ENCODE peak calls at places on chromosomes 3 and 15, in four cellular contexts. F is HCT116, A is ovary, Y is cardiac muscle cell. P is an unnamed sample.

GRCh38 chr15:96330064-96330449 is 443 bp upstream of the NR2F2 start:
- DNase-seq in F (peak; percentile 51), A (peak; percentile 83), Y (peak; percentile 87), P (no peak)

GRCh38 chr3:112376996-112377395 is 44.0 kb downstream of the CD200 start:
- DNase-seq in F (no peak), A (no peak), Y (peak; percentile 79), P (peak; percentile 94)

GRCh38 chr3:70049761-70050160 is 50.2 kb downstream of the SAMMSON start:
- DNase-seq in F (no peak), A (no peak), Y (peak; percentile 61), P (peak; percentile 29)

GRCh38 chr3:150275946-150276345 is 132.2 kb upstream of the TSC22D2 start:
- DNase-seq in F (no peak), A (no peak), Y (peak; percentile 57), P (no peak)

GRCh38 chr3:104190681-104191080 is 1176.0 kb upstream of the ALCAM start:
- DNase-seq in F (no peak), A (no peak), Y (no peak), P (no peak)

GRCh38 chr3:52443268-52443610 is 1.7 kb downstream of the SEMA3G start:
- DNase-seq in F (no peak), A (no peak), Y (no peak), P (no peak)

GRCh38 chr3:194313642-194314430 is 37.3 kb downstream of the CPN2 start:
- DNase-seq in F (no peak), A (peak; percentile 92), Y (peak; percentile 77), P (no peak)

GRCh38 chr3:141275973-141276372 is 44.3 kb downstream of the PXYLP1 start:
- DNase-seq in F (no peak), A (no peak), Y (peak; percentile 73), P (peak; percentile 100)

GRCh38 chr3:195246608-195247007 is 24.4 kb downstream of the XXYLT1 start:
- DNase-seq in F (no peak), A (peak; percentile 3), Y (no peak), P (no peak)

GRCh38 chr3:80405618-80406017 is 637.8 kb upstream of the ROBO1 start:
- DNase-seq in F (no peak), A (no peak), Y (no peak), P (no peak)

GRCh38 chr3:153595186-153595815 is 433.3 kb downstream of the RAP2B start:
- DNase-seq in F (peak; percentile 24), A (no peak), Y (peak; percentile 64), P (peak; percentile 58)

GRCh38 chr3:153209596-153209995 is 47.6 kb downstream of the RAP2B start:
- DNase-seq in F (peak; percentile 23), A (no peak), Y (peak; percentile 32), P (peak; percentile 85)

GRCh38 chr15:89587955-89588354 is 12.7 kb downstream of the TICRR start:
- DNase-seq in F (no peak), A (no peak), Y (peak; percentile 56), P (peak; percentile 89)

GRCh38 chr15:45140851-45141250 is 11.1 kb downstream of the DUOX1 start:
- DNase-seq in F (no peak), A (no peak), Y (no peak), P (no peak)

GRCh38 chr15:60634815-60635214 is 155.9 kb upstream of the ICE2 start:
- DNase-seq in F (no peak), A (no peak), Y (no peak), P (no peak)

GRCh38 chr15:36994809-36995208 is 105.5 kb downstream of the MEIS2 start:
- DNase-seq in F (no peak), A (no peak), Y (no peak), P (no peak)

GRCh38 chr3:124292329-124292728 is 300.4 kb upstream of the ROPN1 start:
- DNase-seq in F (no peak), A (no peak), Y (no peak), P (no peak)

GRCh38 chr15:40789119-40789518 is 17.8 kb upstream of the ZFYVE19 start:
- DNase-seq in F (no peak), A (no peak), Y (no peak), P (no peak)

GRCh38 chr3:25723802-25724201 is 59.1 kb upstream of the TOP2B start:
- DNase-seq in F (no peak), A (no peak), Y (no peak), P (no peak)

GRCh38 chr3:16400143-16400935 is 113.2 kb downstream of the RFTN1 start:
- DNase-seq in F (no peak), A (no peak), Y (no peak), P (no peak)

GRCh38 chr15:69525543-69525942 is 72.9 kb downstream of the RPLP1 start:
- DNase-seq in F (no peak), A (no peak), Y (no peak), P (no peak)

GRCh38 chr3:191378142-191378541 is 47.8 kb upstream of the UTS2B start:
- DNase-seq in F (no peak), A (no peak), Y (no peak), P (no peak)

GRCh38 chr15:85760531-85761371 is 34.0 kb downstream of the KLHL25 start:
- DNase-seq in F (no peak), A (no peak), Y (no peak), P (no peak)

GRCh38 chr3:187742351-187743171 is 2.7 kb downstream of the BCL6 start:
- DNase-seq in F (no peak), A (peak; percentile 62), Y (peak; percentile 48), P (no peak)

GRCh38 chr3:192869131-192870027 is 48.3 kb downstream of the MB21D2 start:
- DNase-seq in F (no peak), A (no peak), Y (peak; percentile 56), P (peak; percentile 46)

GRCh38 chr15:59260090-59260489 is 53.4 kb downstream of the LDHAL6B start:
- DNase-seq in F (no peak), A (no peak), Y (no peak), P (no peak)

GRCh38 chr15:31537770-31538592 is 211.3 kb downstream of the KLF13 start:
- DNase-seq in F (no peak), A (no peak), Y (no peak), P (no peak)

GRCh38 chr15:73593278-73594074 is 39.7 kb downstream of the NPTN start:
- DNase-seq in F (no peak), A (no peak), Y (peak; percentile 67), P (no peak)

GRCh38 chr15:63380151-63380827 is 1.4 kb downstream of the CA12 start:
- DNase-seq in F (no peak), A (no peak), Y (no peak), P (no peak)

DNA sequence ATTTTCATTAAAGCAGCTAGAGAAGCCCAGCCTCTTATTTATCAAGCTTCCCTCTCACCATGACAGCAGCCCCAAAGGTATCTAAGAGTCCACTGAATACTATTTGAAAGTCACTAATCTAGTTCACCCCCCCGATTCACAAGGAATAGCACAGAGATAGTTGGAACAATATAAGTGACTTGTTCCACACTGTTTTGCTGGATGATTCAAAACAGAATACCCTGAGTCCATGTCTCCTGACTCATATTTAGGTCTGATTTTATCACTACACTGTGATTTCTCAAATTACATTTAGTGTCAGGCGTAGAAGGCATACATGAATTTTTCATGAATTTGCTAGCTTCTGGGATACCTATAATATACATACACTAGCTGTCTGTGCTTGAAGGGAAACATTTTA is 18.7 kb upstream of the EOGT start:
- DNase-seq in F (no peak), A (no peak), Y (peak; percentile 42), P (no peak)
- H3K36me3 ChIP-seq in F (peaks cover 50% of the 10 kb centered on the region), A (no peaks in the 10 kb centered on the region), Y (peaks cover 88% of the 10 kb centered on the region), P (peaks cover 7% of the 10 kb centered on the region)

GRCh38 chr15:48186271-48186670 is 5.2 kb upstream of the CTXN2 start:
- DNase-seq in F (no peak), A (no peak), Y (no peak), P (no peak)
- H3K27me3 ChIP-seq in F (no peaks in the 10 kb centered on the region), A (no peaks in the 10 kb centered on the region), Y (peaks cover 6% of the 10 kb centered on the region), P (peaks cover 2% of the 10 kb centered on the region)

DNA sequence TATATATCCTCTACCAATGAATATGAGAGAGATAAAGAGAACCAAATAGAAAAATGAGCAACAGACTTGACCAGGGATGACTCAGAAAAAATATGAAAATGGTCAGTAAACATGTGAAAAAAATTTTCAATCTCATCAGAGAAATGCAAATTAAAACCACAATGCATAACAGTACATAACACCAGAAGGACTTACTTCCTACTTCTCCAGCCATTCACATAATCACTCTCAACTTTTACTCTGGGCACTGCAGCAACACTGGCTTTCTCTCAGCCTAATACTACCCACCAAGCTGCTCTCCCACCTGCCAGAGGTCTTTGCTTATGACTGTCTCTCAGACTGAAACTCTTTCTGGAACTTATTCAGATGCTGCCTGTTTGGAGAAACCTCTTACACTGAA is 49.4 kb downstream of the DPH6 start:
- DNase-seq in F (no peak), A (no peak), Y (no peak), P (no peak)
- H3K4me3 ChIP-seq in F (no peak overlapping the region), A (no peak overlapping the region), Y (no peak overlapping the region), P (no peak overlapping the region)

GRCh38 chr3:47414161-47414564 is 33.3 kb downstream of the PTPN23 start:
- DNase-seq in F (no peak), A (no peak), Y (no peak), P (no peak)
- H3K36me3 ChIP-seq in F (peaks cover 13% of the 10 kb centered on the region), A (no peaks in the 10 kb centered on the region), Y (peaks cover 32% of the 10 kb centered on the region), P (peaks cover 37% of the 10 kb centered on the region)

GRCh38 chr3:116057403-116058006 is 387.8 kb downstream of the LSAMP start:
- DNase-seq in F (no peak), A (no peak), Y (no peak), P (no peak)
- H3K27me3 ChIP-seq in F (peaks cover 4% of the 10 kb centered on the region), A (no peaks in the 10 kb centered on the region), Y (no peaks in the 10 kb centered on the region), P (no peaks in the 10 kb centered on the region)

DNA sequence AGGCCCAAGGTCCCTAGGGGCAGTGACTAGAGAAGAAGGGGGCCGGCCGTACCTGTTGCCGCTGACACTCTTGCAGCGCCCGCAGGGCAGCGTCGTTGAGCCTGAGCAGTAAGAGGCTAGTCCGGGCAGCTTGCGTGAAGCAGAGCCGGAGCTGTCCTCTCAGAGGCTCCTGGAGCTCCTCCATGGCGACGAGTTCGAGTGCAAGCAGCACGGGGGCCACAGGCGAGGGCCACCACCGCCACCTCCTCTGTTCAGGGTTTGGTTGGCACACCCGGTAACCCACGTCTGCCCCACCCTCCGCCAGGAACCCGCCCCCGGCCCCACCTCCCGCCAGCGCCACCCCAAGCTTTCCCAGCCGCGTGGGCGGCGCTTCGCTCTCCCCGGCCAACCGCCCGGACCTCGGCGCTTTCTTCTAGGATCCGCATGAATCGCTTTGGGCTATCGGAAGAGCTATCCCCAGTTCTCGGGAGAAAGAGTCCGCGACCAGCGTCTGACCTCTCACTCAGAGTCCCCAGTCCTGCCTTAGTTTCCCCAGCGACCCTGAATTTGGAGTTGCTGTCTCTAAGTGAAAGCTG is at the start of gene ELL3:
- DNase-seq in F (peak; percentile 69), A (peak; percentile 75), Y (peak; percentile 68), P (peak; percentile 73)
- H3K4me3 ChIP-seq in F (peak within 1 kb of the TSS; percentile 90), A (peak within 1 kb of the TSS; percentile 57), Y (peak within 1 kb of the TSS; percentile 38), P (peak within 1 kb of the TSS; percentile 92)

GRCh38 chr3:58124387-58124786 is 86.4 kb downstream of the DNASE1L3 start:
- DNase-seq in F (no peak), A (no peak), Y (no peak), P (no peak)

GRCh38 chr3:58131101-58131500 is 79.7 kb downstream of the DNASE1L3 start:
- DNase-seq in F (no peak), A (no peak), Y (no peak), P (no peak)

GRCh38 chr3:58132850-58133249 is 77.9 kb downstream of the DNASE1L3 start:
- DNase-seq in F (no peak), A (no peak), Y (no peak), P (no peak)

GRCh38 chr3:58130591-58130990 is 80.2 kb downstream of the DNASE1L3 start:
- DNase-seq in F (no peak), A (no peak), Y (no peak), P (no peak)

GRCh38 chr3:58129041-58129440 is 81.7 kb downstream of the DNASE1L3 start:
- DNase-seq in F (no peak), A (no peak), Y (no peak), P (no peak)
- H3K36me3 ChIP-seq in F (peaks cover 21% of the 10 kb centered on the region), A (no peaks in the 10 kb centered on the region), Y (peaks cover 8% of the 10 kb centered on the region), P (peaks cover 58% of the 10 kb centered on the region)

P was measured in bronchial epithelial cell.